ENCODE peak calls at places on chromosomes 1 and 21, in seven cellular contexts. K is midbrain; F is mucosa of descending colon; J is GM23338; X is iris pigment epithelial cell; N is HuH-7.5; V is CD8-positive, alpha-beta memory T cell. H is an unnamed sample.

GRCh38 chr1:91804546-91805023 is 81.4 kb downstream of the TGFBR3 start:
- DNase-seq in X (peak), N (no peak), V (peak), F (no peak), J (no peak), K (no peak), H (peak)

GRCh38 chr1:169768161-169768560 is 26.5 kb downstream of the METTL18 start:
- DNase-seq in K (no peak), F (no peak), X (no peak), N (no peak), V (no peak), J (no peak), H (no peak)

GRCh38 chr1:30645807-30646206 is 77.6 kb downstream of the MATN1 start:
- DNase-seq in K (no peak), N (no peak), J (no peak), V (no peak), X (peak), F (no peak), H (no peak)

GRCh38 chr1:151968058-151968457 is 25.6 kb downstream of the S100A10 start:
- DNase-seq in F (peak), K (no peak), X (peak), V (no peak), J (peak), N (peak), H (peak)

GRCh38 chr21:17729455-17729854 is 89.7 kb downstream of the C21orf91 start:
- DNase-seq in J (no peak), X (no peak), F (no peak), N (no peak), V (no peak), K (no peak), H (no peak)

GRCh38 chr1:184061396-184062003 is 10.0 kb downstream of the TSEN15 start:
- DNase-seq in V (no peak), F (no peak), X (peak), J (peak), K (no peak), N (no peak), H (no peak)

GRCh38 chr1:111471012-111471411 is 2.8 kb upstream of the C1orf162 start:
- DNase-seq in N (no peak), K (peak), V (peak), X (no peak), J (no peak), F (peak), H (peak)

GRCh38 chr1:232628335-232629214 is 1.4 kb downstream of the SIPA1L2 start:
- DNase-seq in N (no peak), K (peak), J (no peak), F (no peak), V (no peak), X (peak), H (no peak)

H was measured in activated gamma-delta T cell treated with Interleukin-2 at 50 U/mL for 16 hours.